ENCODE peak calls at places on chromosomes 6 and 20, in seven cellular contexts. P, K, A, N, R, Y and V are unnamed samples. For H3K4me1, the result is how much of the 10 kb centered on the place peaks cover.

GRCh38 chr6:88804701-88805100 is 158.7 kb downstream of the RNGTT start:
- DNase-seq in K (no peak), N (no peak), A (no peak), R (no peak), Y (no peak), P (no peak), V (no peak)

GRCh38 chr20:64222273-64222672 is 33.3 kb upstream of the PCMTD2 start:
- DNase-seq in A (no peak), N (no peak), R (no peak), Y (no peak), K (no peak), P (no peak), V (peak)

GRCh38 chr20:38818113-38819065 is 12.9 kb downstream of the PPP1R16B start:
- DNase-seq in Y (no peak), P (no peak), R (no peak), N (no peak), A (no peak), K (no peak), V (no peak)

GRCh38 chr6:70310063-70310694 is 7.3 kb upstream of the COL9A1 start:
- DNase-seq in N (no peak), Y (no peak), A (peak), K (peak), R (no peak), P (no peak), V (no peak)

GRCh38 chr6:108117427-108118358 is 43.2 kb upstream of the OSTM1 start:
- DNase-seq in P (peak), Y (no peak), N (peak), K (peak), R (peak), A (no peak), V (peak)

GRCh38 chr6:112021911-112022310 is 32.0 kb upstream of the CCN6 start:
- DNase-seq in A (no peak), R (no peak), Y (no peak), P (no peak), N (no peak), K (no peak), V (no peak)

GRCh38 chr6:160358225-160359119 is 10.3 kb downstream of the SLC22A3 start:
- DNase-seq in A (no peak), N (no peak), Y (no peak), R (no peak), P (no peak), K (no peak), V (no peak)

GRCh38 chr6:15996030-15996429 is 132.9 kb upstream of the MYLIP start:
- DNase-seq in Y (no peak), N (no peak), P (no peak), A (no peak), R (no peak), K (no peak), V (no peak)

GRCh38 chr6:16337280-16337975 is 99.0 kb downstream of the GMPR start:
- DNase-seq in N (peak), K (no peak), P (peak), A (no peak), R (peak), Y (peak), V (peak)

GRCh38 chr6:168034537-168034936 is 37.1 kb downstream of the KIF25 start:
- DNase-seq in A (no peak), K (no peak), R (no peak), P (no peak), Y (no peak), N (no peak), V (no peak)

GRCh38 chr6:137764464-137764863 is 102.6 kb upstream of the TNFAIP3 start:
- DNase-seq in N (no peak), A (no peak), K (no peak), Y (no peak), R (no peak), P (no peak), V (no peak)

GRCh38 chr20:34514897-34515483 is 1.2 kb upstream of the DYNLRB1 start:
- DNase-seq in P (no peak), A (no peak), N (no peak), K (no peak), Y (no peak), R (no peak), V (no peak)
- TF ChIP-seq POLR2A in P (no peak), A (no peak), N (no peak), K (no peak), Y (no peak), R (no peak), V (no peak)

GRCh38 chr20:52411611-52412010 is 220.0 kb upstream of the ZFP64 start:
- DNase-seq in N (no peak), K (no peak), P (no peak), R (no peak), Y (no peak), A (no peak), V (no peak)
- H3K4me1 ChIP-seq in N (under half), K (under half), P (under half), R (under half), Y (under half), A (under half), V (under half)

GRCh38 chr20:58309607-58310290 is at the start of gene RAB22A:
- DNase-seq in K (peak), R (peak), A (peak), P (peak), Y (peak), N (peak), V (peak)
- TF ChIP-seq POLR2A in K (peak), R (peak), A (peak), P (peak), Y (peak), N (no peak), V (peak)

DNA sequence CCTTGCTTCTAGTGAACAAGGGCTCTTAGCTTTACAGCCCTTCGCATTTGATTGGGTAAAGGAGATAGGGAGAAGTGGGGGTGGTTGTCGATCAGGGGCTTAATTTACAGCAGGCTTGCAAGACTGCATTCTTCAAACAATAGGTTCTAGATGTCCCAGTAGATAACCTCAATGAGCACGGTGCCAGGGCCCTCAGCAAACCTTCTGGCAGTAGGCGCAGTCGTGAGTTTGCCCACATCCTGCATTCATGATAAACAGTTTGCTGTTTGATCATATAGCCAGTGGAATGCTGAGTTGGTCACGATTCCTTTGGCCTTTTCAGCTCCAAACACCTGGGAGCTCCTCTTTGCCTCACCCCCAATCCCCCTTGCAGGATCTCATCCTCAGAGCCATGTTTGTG is 27.5 kb downstream of the SUN5 start:
- DNase-seq in N (no peak), K (no peak), R (no peak), P (no peak), Y (no peak), A (no peak), V (no peak)
- H3K4me1 ChIP-seq in N (under half), K (under half), R (under half), P (under half), Y (under half), A (half or more), V (under half)

GRCh38 chr6:42996513-42996912 is 12.1 kb downstream of the PPP2R5D start:
- DNase-seq in Y (no peak), N (no peak), A (no peak), P (no peak), R (no peak), K (no peak), V (no peak)
- TF ChIP-seq POLR2A in Y (no peak), N (no peak), A (no peak), P (no peak), R (no peak), K (no peak), V (no peak)

GRCh38 chr6:11606287-11606686 is 68.7 kb downstream of the TMEM170B start:
- DNase-seq in N (no peak), A (no peak), R (peak), Y (no peak), P (no peak), K (no peak), V (no peak)

GRCh38 chr6:11607381-11607780 is 69.8 kb downstream of the TMEM170B start:
- DNase-seq in P (no peak), R (no peak), K (no peak), A (no peak), Y (no peak), N (no peak), V (peak)

GRCh38 chr6:11608600-11609323 is 71.2 kb downstream of the TMEM170B start:
- DNase-seq in N (no peak), A (no peak), R (no peak), Y (no peak), P (no peak), K (no peak), V (no peak)

GRCh38 chr6:11613336-11613735 is 75.8 kb downstream of the TMEM170B start:
- DNase-seq in K (no peak), Y (no peak), P (no peak), A (no peak), N (no peak), R (no peak), V (no peak)

DNA sequence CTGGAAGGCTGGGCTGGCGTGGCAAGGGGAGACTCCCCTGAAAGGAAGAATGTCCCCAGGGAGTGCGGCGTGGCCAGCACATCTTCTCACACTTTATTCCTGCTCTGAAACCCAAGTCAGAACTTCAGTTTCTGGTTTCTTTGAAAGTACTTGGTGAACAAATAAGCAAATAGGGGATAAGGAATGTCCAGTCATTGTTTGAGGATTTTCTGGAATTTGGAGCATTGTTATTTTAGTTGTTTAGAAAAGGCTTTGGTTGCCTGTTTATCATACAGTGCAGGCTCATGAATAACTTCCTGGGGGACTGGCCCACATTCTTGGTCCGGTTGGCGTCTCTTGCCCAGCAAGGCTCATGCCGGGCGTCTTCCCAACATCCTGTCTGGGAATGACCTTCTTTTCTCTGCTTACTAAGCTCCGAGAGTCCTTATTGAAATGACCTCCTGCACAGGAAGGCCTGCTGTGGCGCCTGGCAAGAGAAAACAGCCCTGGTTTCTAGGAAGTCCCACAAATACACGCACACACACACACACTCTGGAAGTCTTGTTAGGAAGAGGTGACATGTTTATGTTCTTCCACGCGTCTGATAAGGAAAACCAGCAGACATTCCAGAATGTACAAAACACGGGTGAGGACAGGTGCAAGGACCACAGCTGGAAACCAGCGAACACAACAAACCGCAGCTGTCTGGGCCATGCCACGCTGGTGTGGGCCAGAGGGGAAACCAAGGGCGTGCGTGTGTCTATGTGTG is 71.9 kb downstream of the TMEM170B start:
- DNase-seq in Y (no peak), N (peak), A (no peak), P (peak), R (no peak), K (peak), V (peak)
- H3K4me1 ChIP-seq in Y (under half), N (under half), A (under half), P (under half), R (under half), K (half or more), V (half or more)

GRCh38 chr6:37499433-37500293 is at the start of gene CCDC167:
- DNase-seq in A (peak), P (peak), N (peak), R (peak), Y (peak), K (peak), V (peak)
- TF ChIP-seq POLR2A in A (peak), P (no peak), N (no peak), R (no peak), Y (no peak), K (peak), V (peak)

GRCh38 chr20:62804021-62804631 is 509 bp upstream of the OGFR start:
- DNase-seq in K (no peak), P (peak), Y (no peak), N (no peak), A (peak), R (no peak), V (no peak)
- H3K4me1 ChIP-seq in K (under half), P (under half), Y (under half), N (under half), A (under half), R (under half), V (under half)

GRCh38 chr6:116374586-116374985 is 3.8 kb downstream of the DSE start:
- DNase-seq in R (no peak), N (no peak), P (no peak), A (no peak), Y (no peak), K (no peak), V (no peak)
- TF ChIP-seq POLR2A in R (no peak), N (no peak), P (no peak), A (no peak), Y (no peak), K (no peak), V (no peak)

DNA sequence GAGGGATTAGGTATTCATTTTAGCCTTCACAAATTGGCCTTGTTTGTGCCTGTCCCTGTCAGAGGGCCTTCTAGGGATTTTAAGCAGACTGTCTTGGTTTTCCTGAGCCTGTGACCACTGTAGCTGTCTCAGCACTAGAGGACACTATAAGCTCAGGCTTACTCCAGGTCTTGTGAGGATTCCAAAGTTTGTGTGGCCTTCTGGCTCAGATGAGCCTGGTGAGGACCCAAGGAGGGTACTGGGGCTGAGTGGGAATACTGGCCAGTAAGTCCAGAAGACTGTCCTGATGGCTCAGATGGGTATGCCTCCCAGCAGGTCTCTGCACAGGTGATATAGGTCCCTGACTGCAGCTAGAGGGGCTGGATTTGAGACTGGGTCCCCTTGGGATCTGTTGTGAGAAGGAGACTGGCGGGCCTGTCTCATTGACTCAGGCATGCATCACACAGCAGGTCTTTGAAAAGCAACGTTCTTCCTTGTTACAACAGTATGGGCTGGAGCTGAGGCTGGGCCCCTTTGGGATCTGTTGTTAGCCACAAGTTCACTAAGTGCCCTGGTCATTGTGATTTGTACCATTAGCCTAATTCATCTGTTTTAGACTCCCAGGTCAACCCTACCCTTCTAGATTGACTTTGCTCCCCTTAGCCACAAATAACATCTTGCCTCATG is 26.3 kb upstream of the TFB1M start:
- DNase-seq in K (peak), R (no peak), Y (no peak), A (peak), N (no peak), P (no peak), V (no peak)
- H3K4me1 ChIP-seq in K (under half), R (under half), Y (under half), A (under half), N (under half), P (under half), V (under half)